ENCODE peak calls at places on chromosomes 2 and 18, in seven cellular contexts. One of them, this sample, is unnamed.

GRCh38 chr18:37553633-37554398 is 11.8 kb downstream of the CELF4 start:
- DNase-seq in hepatocyte: peak
- DNase-seq in EL: no peak
- DNase-seq in iris pigment epithelial cell: no peak
- DNase-seq in stomach: no peak
- DNase-seq in adrenal gland: no peak
- DNase-seq in T47D: no peak
- DNase-seq in this sample: no peak

GRCh38 chr18:54004828-54005227 is 219.6 kb downstream of the MBD2 start:
- DNase-seq in hepatocyte: no peak
- DNase-seq in EL: peak
- DNase-seq in iris pigment epithelial cell: peak
- DNase-seq in stomach: no peak
- DNase-seq in adrenal gland: no peak
- DNase-seq in T47D: peak
- DNase-seq in this sample: no peak

GRCh38 chr2:174802459-174802858 is 38.2 kb upstream of the CHRNA1 start:
- DNase-seq in hepatocyte: no peak
- DNase-seq in EL: peak
- DNase-seq in iris pigment epithelial cell: peak
- DNase-seq in stomach: no peak
- DNase-seq in adrenal gland: no peak
- DNase-seq in T47D: no peak
- DNase-seq in this sample: no peak

GRCh38 chr18:7618821-7619410 is 51.8 kb downstream of the PTPRM start:
- DNase-seq in hepatocyte: no peak
- DNase-seq in EL: no peak
- DNase-seq in iris pigment epithelial cell: no peak
- DNase-seq in stomach: no peak
- DNase-seq in adrenal gland: no peak
- DNase-seq in T47D: no peak
- DNase-seq in this sample: no peak

GRCh38 chr18:75003764-75004690 is 204.9 kb downstream of the PTGR3 start:
- DNase-seq in hepatocyte: no peak
- DNase-seq in EL: no peak
- DNase-seq in iris pigment epithelial cell: no peak
- DNase-seq in stomach: no peak
- DNase-seq in adrenal gland: no peak
- DNase-seq in T47D: no peak
- DNase-seq in this sample: no peak

GRCh38 chr2:53751728-53752127 is 15.9 kb upstream of the CHAC2 start:
- DNase-seq in hepatocyte: no peak
- DNase-seq in EL: peak
- DNase-seq in iris pigment epithelial cell: peak
- DNase-seq in stomach: no peak
- DNase-seq in adrenal gland: no peak
- DNase-seq in T47D: no peak
- DNase-seq in this sample: no peak

GRCh38 chr18:3451989-3452749 is 2.2 kb downstream of the TGIF1 start:
- DNase-seq in hepatocyte: peak
- DNase-seq in EL: peak
- DNase-seq in iris pigment epithelial cell: peak
- DNase-seq in stomach: peak
- DNase-seq in adrenal gland: peak
- DNase-seq in T47D: peak
- DNase-seq in this sample: no peak

GRCh38 chr18:30644158-30644557 is 398.4 kb downstream of the DSC3 start:
- DNase-seq in hepatocyte: no peak
- DNase-seq in EL: no peak
- DNase-seq in iris pigment epithelial cell: no peak
- DNase-seq in stomach: no peak
- DNase-seq in adrenal gland: no peak
- DNase-seq in T47D: no peak
- DNase-seq in this sample: no peak

GRCh38 chr2:175600024-175600831 is 401.8 kb downstream of the LNPK start:
- DNase-seq in hepatocyte: no peak
- DNase-seq in EL: peak
- DNase-seq in iris pigment epithelial cell: peak
- DNase-seq in stomach: no peak
- DNase-seq in adrenal gland: peak
- DNase-seq in T47D: peak
- DNase-seq in this sample: no peak

GRCh38 chr2:105744909-105745853 is at the start of gene NCK2:
- DNase-seq in hepatocyte: peak
- DNase-seq in EL: peak
- DNase-seq in iris pigment epithelial cell: peak
- DNase-seq in stomach: peak
- DNase-seq in adrenal gland: peak
- DNase-seq in T47D: no peak
- DNase-seq in this sample: peak